ENCODE peak calls at places on chromosomes 2 and 18, in ten cellular contexts. K is Calu3; V is HEK293T; P is GM19239; B is hepatocyte; X is A172; U is LHCN-M2; A is activated CD8-positive, alpha-beta memory T cell treated with anti-CD3 and anti-CD28 coated beads, Interleukin-2, amount 50 U/mL, for 48 hours; G is body of pancreas; M is iPS DF 6.9. I is an unnamed sample.
A peak's percentile ranks its signal among the peaks of the same experiment; 100 is the strongest.

GRCh38 chr2:45176399-45176798 is 167.1 kb upstream of the SIX2 start:
- DNase-seq in K (no peak), V (no peak), P (no peak), B (no peak), X (peak; percentile 60), U (no peak), A (no peak), G (no peak), M (no peak), I (peak; percentile 26)

GRCh38 chr2:127597984-127598380 is 48.0 kb upstream of the GPR17 start:
- DNase-seq in K (no peak), V (no peak), P (no peak), B (no peak), X (peak; percentile 54), U (peak; percentile 54), A (no peak), G (no peak), M (no peak), I (peak; percentile 80)

GRCh38 chr18:13302611-13303267 is 84.2 kb downstream of the LDLRAD4 start:
- DNase-seq in K (peak; percentile 4), V (no peak), P (no peak), B (no peak), X (peak; percentile 31), U (no peak), A (no peak), G (no peak), M (no peak), I (no peak)

GRCh38 chr2:179467111-179467510 is 202.5 kb upstream of the SESTD1 start:
- DNase-seq in K (no peak), V (no peak), P (no peak), B (no peak), X (peak; percentile 52), U (peak; percentile 37), A (no peak), G (no peak), M (no peak), I (peak; percentile 98)

GRCh38 chr18:24265502-24266064 is 126.7 kb downstream of the CABYR start:
- DNase-seq in K (no peak), V (no peak), P (no peak), B (no peak), X (no peak), U (no peak), A (no peak), G (no peak), M (no peak), I (no peak)

GRCh38 chr2:237513693-237514092 is 26.6 kb downstream of the MLPH start:
- DNase-seq in K (no peak), V (no peak), P (no peak), B (no peak), X (no peak), U (no peak), A (no peak), G (no peak), M (no peak), I (no peak)

GRCh38 chr2:5673148-5673860 is 18.9 kb upstream of the SOX11 start:
- DNase-seq in K (no peak), V (no peak), P (no peak), B (peak; percentile 24), X (no peak), U (no peak), A (no peak), G (no peak), M (no peak), I (no peak)

GRCh38 chr2:18976112-18976961 is 382.1 kb downstream of the OSR1 start:
- DNase-seq in K (no peak), V (no peak), P (no peak), B (peak; percentile 41), X (peak; percentile 83), U (peak; percentile 98), A (no peak), G (no peak), M (no peak), I (peak; percentile 95)

GRCh38 chr18:10455726-10456453 is 1.5 kb downstream of the APCDD1 start:
- DNase-seq in K (no peak), V (no peak), P (no peak), B (peak; percentile 17), X (no peak), U (no peak), A (no peak), G (no peak), M (no peak), I (no peak)

GRCh38 chr2:85266424-85267041 is 61.3 kb downstream of the TGOLN2 start:
- DNase-seq in K (peak; percentile 85), V (peak; percentile 68), P (peak; percentile 63), B (peak; percentile 74), X (peak; percentile 42), U (peak; percentile 46), A (peak; percentile 93), G (peak; percentile 83), M (peak; percentile 92), I (peak; percentile 58)

GRCh38 chr2:8168876-8169275 is 513.0 kb upstream of the ID2 start:
- DNase-seq in K (no peak), V (no peak), P (no peak), B (no peak), X (no peak), U (peak; percentile 9), A (no peak), G (no peak), M (no peak), I (no peak)

GRCh38 chr2:100603945-100604633 is 41.3 kb downstream of the PDCL3 start:
- DNase-seq in K (no peak), V (no peak), P (no peak), B (no peak), X (peak; percentile 53), U (peak; percentile 70), A (no peak), G (no peak), M (no peak), I (peak; percentile 69)

GRCh38 chr2:15884790-15885189 is 55.6 kb upstream of the MYCN start:
- DNase-seq in K (no peak), V (no peak), P (no peak), B (no peak), X (no peak), U (no peak), A (no peak), G (no peak), M (no peak), I (no peak)

GRCh38 chr2:121330921-121331320 is 45.9 kb upstream of the TFCP2L1 start:
- DNase-seq in K (no peak), V (no peak), P (no peak), B (no peak), X (no peak), U (no peak), A (peak; percentile 25), G (no peak), M (no peak), I (no peak)

GRCh38 chr2:56580242-56580641 is 396.5 kb downstream of the CCDC85A start:
- DNase-seq in K (no peak), V (no peak), P (no peak), B (no peak), X (peak; percentile 81), U (peak; percentile 90), A (no peak), G (no peak), M (no peak), I (peak; percentile 44)

GRCh38 chr2:174699993-174700766 is 64.1 kb downstream of the CHRNA1 start:
- DNase-seq in K (peak; percentile 28), V (peak; percentile 60), P (peak; percentile 36), B (peak; percentile 66), X (peak; percentile 38), U (peak; percentile 48), A (no peak), G (no peak), M (no peak), I (peak; percentile 62)

GRCh38 chr2:149365826-149366583 is 35.6 kb downstream of the LYPD6 start:
- DNase-seq in K (peak; percentile 57), V (no peak), P (no peak), B (peak; percentile 13), X (peak; percentile 50), U (peak; percentile 19), A (no peak), G (peak; percentile 31), M (no peak), I (peak; percentile 20)

GRCh38 chr2:102025016-102025491 is 33.3 kb downstream of the IL1R2 start:
- DNase-seq in K (no peak), V (no peak), P (peak; percentile 53), B (no peak), X (no peak), U (peak; percentile 49), A (no peak), G (no peak), M (no peak), I (peak; percentile 70)

GRCh38 chr2:113212245-113213060 is 38.7 kb downstream of the PSD4 start:
- DNase-seq in K (no peak), V (no peak), P (no peak), B (no peak), X (peak; percentile 47), U (no peak), A (no peak), G (no peak), M (no peak), I (no peak)

GRCh38 chr2:103009861-103010260 is 248.0 kb downstream of the TMEM182 start:
- DNase-seq in K (no peak), V (no peak), P (no peak), B (no peak), X (no peak), U (no peak), A (no peak), G (no peak), M (no peak), I (no peak)

GRCh38 chr2:143607446-143608110 is 478.4 kb downstream of the ARHGAP15 start:
- DNase-seq in K (no peak), V (no peak), P (no peak), B (no peak), X (peak; percentile 8), U (peak; percentile 39), A (no peak), G (no peak), M (peak; percentile 22), I (peak; percentile 62)

GRCh38 chr2:176652300-176653182 is 383.3 kb downstream of the MTX2 start:
- DNase-seq in K (peak; percentile 24), V (peak; percentile 49), P (peak; percentile 22), B (peak; percentile 75), X (peak; percentile 72), U (peak; percentile 60), A (no peak), G (no peak), M (no peak), I (peak; percentile 76)

GRCh38 chr2:126788113-126788512 is 110.6 kb upstream of the TEX51 start:
- DNase-seq in K (no peak), V (no peak), P (no peak), B (no peak), X (no peak), U (no peak), A (no peak), G (no peak), M (no peak), I (no peak)

GRCh38 chr2:39875182-39875913 is 96.3 kb upstream of the THUMPD2 start:
- DNase-seq in K (no peak), V (no peak), P (no peak), B (peak; percentile 35), X (peak; percentile 53), U (peak; percentile 81), A (no peak), G (no peak), M (no peak), I (peak; percentile 89)

GRCh38 chr18:23247896-23248295 is 112.6 kb downstream of the CABLES1 start:
- DNase-seq in K (no peak), V (no peak), P (no peak), B (no peak), X (no peak), U (no peak), A (no peak), G (no peak), M (no peak), I (no peak)

GRCh38 chr2:236794074-236794473 is 224.4 kb downstream of the ACKR3 start:
- DNase-seq in K (no peak), V (no peak), P (no peak), B (peak; percentile 60), X (no peak), U (no peak), A (no peak), G (no peak), M (no peak), I (no peak)

GRCh38 chr2:70509565-70509964 is 44.1 kb downstream of the TGFA start:
- DNase-seq in K (peak; percentile 82), V (no peak), P (no peak), B (no peak), X (no peak), U (no peak), A (no peak), G (peak; percentile 58), M (no peak), I (peak; percentile 59)

GRCh38 chr2:15521782-15522181 is 39.4 kb downstream of the NBAS start:
- DNase-seq in K (no peak), V (no peak), P (no peak), B (no peak), X (no peak), U (peak; percentile 29), A (no peak), G (no peak), M (no peak), I (peak; percentile 28)